ENCODE peak calls at places on chromosomes 5 and 9, in five cellular contexts. U is GM03348; W is activated gamma-delta T cell treated with anti-CD3 and anti-CD28 coated beads, Interleukin-2, amount 50 U/mL, for 16 hours; D is activated T-helper 1 cell treated with anti-CD3 and anti-CD28 coated beads, Interleukin-2, amount 50 U/mL, for 16 hours; A is stimulated activated CD4-positive, alpha-beta T cell treated with anti-CD3 and anti-CD28 coated beads, Interleukin-4, amount 100 ng/mL, for 1 hour. V is an unnamed sample.

GRCh38 chr5:150576449-150576949 is 64.0 kb upstream of the SYNPO start:
- DNase-seq in W (no peak), D (no peak), A (no peak), U (no peak), V (no peak)

GRCh38 chr5:69462170-69462569 is 30.4 kb upstream of the OCLN start:
- DNase-seq in U (no peak), D (no peak), W (no peak), A (no peak), V (no peak)

GRCh38 chr5:177103523-177104253 is 17.0 kb downstream of the FGFR4 start:
- DNase-seq in W (no peak), U (no peak), D (no peak), A (no peak), V (no peak)

GRCh38 chr5:118553662-118554061 is 434.7 kb downstream of the DTWD2 start:
- DNase-seq in W (no peak), U (peak; percentile 67), A (no peak), D (no peak), V (no peak)

GRCh38 chr9:137786511-137786920 is 91.1 kb upstream of the CACNA1B start:
- DNase-seq in W (no peak), A (no peak), U (peak; percentile 60), D (no peak), V (no peak)

GRCh38 chr9:1285526-1285925 is 235.4 kb downstream of the DMRT2 start:
- DNase-seq in D (no peak), W (no peak), U (no peak), A (no peak), V (no peak)

GRCh38 chr5:59790399-59791130 is 103.0 kb downstream of the PDE4D start:
- DNase-seq in W (no peak), D (no peak), U (peak; percentile 18), A (no peak), V (no peak)

GRCh38 chr9:108316633-108317032 is 539.2 kb downstream of the ACTL7B start:
- DNase-seq in A (no peak), W (no peak), D (no peak), U (no peak), V (no peak)

GRCh38 chr9:132943677-132944293 is 631 bp downstream of the TSC1 start:
- DNase-seq in U (no peak), A (no peak), D (no peak), W (no peak), V (peak; percentile 62)

GRCh38 chr9:91943876-91944470 is 6.1 kb downstream of the ROR2 start:
- DNase-seq in U (no peak), W (no peak), A (no peak), D (no peak), V (no peak)

GRCh38 chr5:27474054-27474323 is 435.6 kb upstream of the CDH9 start:
- DNase-seq in W (no peak), A (no peak), D (no peak), U (no peak), V (no peak)

GRCh38 chr5:9865574-9865973 is 235.4 kb upstream of the TAS2R1 start:
- DNase-seq in W (no peak), A (no peak), U (no peak), D (no peak), V (no peak)

GRCh38 chr5:35863159-35863558 is 6.5 kb downstream of the IL7R start:
- DNase-seq in D (no peak), A (no peak), W (no peak), U (no peak), V (no peak)

GRCh38 chr5:2517451-2517850 is 234.0 kb downstream of the IRX2 start:
- DNase-seq in D (no peak), W (no peak), A (no peak), U (no peak), V (no peak)

GRCh38 chr9:138066049-138066448 is 188.5 kb downstream of the CACNA1B start:
- DNase-seq in A (no peak), W (no peak), D (no peak), U (no peak), V (no peak)

GRCh38 chr9:108953983-108954574 is 19.9 kb downstream of the ABITRAM start:
- DNase-seq in A (no peak), U (peak; percentile 62), W (no peak), D (no peak), V (no peak)

GRCh38 chr9:21119093-21119770 is 22.4 kb downstream of the IFNW1 start:
- DNase-seq in U (no peak), W (no peak), D (no peak), A (no peak), V (no peak)

GRCh38 chr5:16411741-16412455 is 53.7 kb downstream of the ZNF622 start:
- DNase-seq in A (no peak), W (no peak), U (peak; percentile 80), D (no peak), V (no peak)

GRCh38 chr5:59799668-59800374 is 93.7 kb downstream of the PDE4D start:
- DNase-seq in U (peak; percentile 44), W (peak; percentile 1), A (no peak), D (no peak), V (no peak)

GRCh38 chr5:109654455-109654854 is 35.3 kb upstream of the MAN2A1 start:
- DNase-seq in W (no peak), D (no peak), U (peak; percentile 27), A (no peak), V (no peak)

GRCh38 chr5:22669345-22669744 is 183.8 kb downstream of the CDH12 start:
- DNase-seq in A (no peak), D (no peak), U (no peak), W (no peak), V (no peak)

GRCh38 chr9:130900701-130901497 is 4.3 kb upstream of the QRFP start:
- DNase-seq in W (no peak), D (no peak), U (no peak), A (no peak), V (no peak)